ENCODE peak calls at places on chromosomes 4 and X, in eight cellular contexts. One of them, this sample, is unnamed. For H3K4me1 and H3K36me3, the result is how much of the 10 kb centered on the place peaks cover.

GRCh38 chr4:77202491-77202890 is 45.5 kb downstream of the CCNG2 start:
- DNase-seq in cardiac muscle cell: no peak
- DNase-seq in CD8-positive, alpha-beta T cell: no peak
- DNase-seq in fibroblast of lung: no peak
- DNase-seq in psoas muscle: no peak
- DNase-seq in CD8-positive, alpha-beta memory T cell: no peak
- DNase-seq in adrenal gland: no peak
- DNase-seq in HAP-1: no peak
- DNase-seq in this sample: no peak

GRCh38 chrX:129876734-129877395 is 29.1 kb upstream of the UTP14A start:
- DNase-seq in cardiac muscle cell: peak
- DNase-seq in CD8-positive, alpha-beta T cell: no peak
- DNase-seq in fibroblast of lung: peak
- DNase-seq in psoas muscle: no peak
- DNase-seq in CD8-positive, alpha-beta memory T cell: no peak
- DNase-seq in adrenal gland: no peak
- DNase-seq in HAP-1: peak
- DNase-seq in this sample: peak

GRCh38 chrX:29553542-29553941 is 661.8 kb upstream of the MAGEB2 start:
- DNase-seq in cardiac muscle cell: no peak
- DNase-seq in CD8-positive, alpha-beta T cell: no peak
- DNase-seq in fibroblast of lung: no peak
- DNase-seq in psoas muscle: no peak
- DNase-seq in CD8-positive, alpha-beta memory T cell: no peak
- DNase-seq in adrenal gland: no peak
- DNase-seq in HAP-1: no peak
- DNase-seq in this sample: no peak

GRCh38 chr4:113300384-113301011 is 251.0 kb downstream of the ANK2 start:
- DNase-seq in cardiac muscle cell: peak
- DNase-seq in CD8-positive, alpha-beta T cell: no peak
- DNase-seq in fibroblast of lung: peak
- DNase-seq in psoas muscle: no peak
- DNase-seq in CD8-positive, alpha-beta memory T cell: no peak
- DNase-seq in adrenal gland: no peak
- DNase-seq in HAP-1: no peak
- DNase-seq in this sample: no peak

GRCh38 chr4:14264437-14264836 is 636.9 kb upstream of the BOD1L1 start:
- DNase-seq in cardiac muscle cell: peak
- DNase-seq in CD8-positive, alpha-beta T cell: no peak
- DNase-seq in fibroblast of lung: peak
- DNase-seq in psoas muscle: no peak
- DNase-seq in CD8-positive, alpha-beta memory T cell: no peak
- DNase-seq in adrenal gland: no peak
- DNase-seq in HAP-1: no peak
- DNase-seq in this sample: peak

GRCh38 chrX:133868250-133868649 is 117.1 kb downstream of the GPC3 start:
- DNase-seq in cardiac muscle cell: no peak
- DNase-seq in CD8-positive, alpha-beta T cell: no peak
- DNase-seq in fibroblast of lung: no peak
- DNase-seq in psoas muscle: no peak
- DNase-seq in CD8-positive, alpha-beta memory T cell: no peak
- DNase-seq in adrenal gland: no peak
- DNase-seq in HAP-1: no peak
- DNase-seq in this sample: no peak

GRCh38 chr4:112978691-112979472 is 70.6 kb upstream of the ANK2 start:
- DNase-seq in cardiac muscle cell: no peak
- DNase-seq in CD8-positive, alpha-beta T cell: no peak
- DNase-seq in fibroblast of lung: peak
- DNase-seq in psoas muscle: no peak
- DNase-seq in CD8-positive, alpha-beta memory T cell: no peak
- DNase-seq in adrenal gland: no peak
- DNase-seq in HAP-1: no peak
- DNase-seq in this sample: no peak

GRCh38 chrX:68842351-68842750 is 13.5 kb downstream of the EFNB1 start:
- DNase-seq in cardiac muscle cell: no peak
- DNase-seq in CD8-positive, alpha-beta T cell: no peak
- DNase-seq in fibroblast of lung: no peak
- DNase-seq in psoas muscle: no peak
- DNase-seq in CD8-positive, alpha-beta memory T cell: no peak
- DNase-seq in adrenal gland: no peak
- DNase-seq in HAP-1: no peak
- DNase-seq in this sample: no peak

GRCh38 chrX:39903937-39904336 is 193.8 kb downstream of the BCOR start:
- DNase-seq in cardiac muscle cell: peak
- DNase-seq in CD8-positive, alpha-beta T cell: no peak
- DNase-seq in fibroblast of lung: no peak
- DNase-seq in psoas muscle: no peak
- DNase-seq in CD8-positive, alpha-beta memory T cell: no peak
- DNase-seq in adrenal gland: no peak
- DNase-seq in HAP-1: no peak
- DNase-seq in this sample: no peak

GRCh38 chr4:5995901-5996623 is 22.2 kb downstream of the C4orf50 start:
- DNase-seq in cardiac muscle cell: no peak
- DNase-seq in CD8-positive, alpha-beta T cell: no peak
- DNase-seq in fibroblast of lung: no peak
- DNase-seq in psoas muscle: peak
- DNase-seq in CD8-positive, alpha-beta memory T cell: no peak
- DNase-seq in adrenal gland: no peak
- DNase-seq in HAP-1: no peak
- DNase-seq in this sample: no peak

GRCh38 chr4:15161439-15161838 is 159.2 kb downstream of the CPEB2 start:
- DNase-seq in cardiac muscle cell: no peak
- DNase-seq in CD8-positive, alpha-beta T cell: no peak
- DNase-seq in fibroblast of lung: no peak
- DNase-seq in psoas muscle: no peak
- DNase-seq in CD8-positive, alpha-beta memory T cell: no peak
- DNase-seq in adrenal gland: no peak
- DNase-seq in HAP-1: no peak
- DNase-seq in this sample: no peak

GRCh38 chrX:57902633-57903032 is 7.6 kb downstream of the ZXDA start:
- DNase-seq in cardiac muscle cell: no peak
- DNase-seq in CD8-positive, alpha-beta T cell: no peak
- DNase-seq in fibroblast of lung: no peak
- DNase-seq in psoas muscle: no peak
- DNase-seq in CD8-positive, alpha-beta memory T cell: no peak
- DNase-seq in adrenal gland: no peak
- DNase-seq in HAP-1: no peak
- DNase-seq in this sample: no peak

GRCh38 chrX:150352581-150352980 is 10.5 kb upstream of the MAMLD1 start:
- DNase-seq in cardiac muscle cell: peak
- DNase-seq in CD8-positive, alpha-beta T cell: no peak
- DNase-seq in fibroblast of lung: peak
- DNase-seq in psoas muscle: no peak
- DNase-seq in CD8-positive, alpha-beta memory T cell: no peak
- DNase-seq in adrenal gland: no peak
- DNase-seq in HAP-1: no peak
- DNase-seq in this sample: peak

GRCh38 chrX:53288173-53288572 is 6.8 kb upstream of the IQSEC2 start:
- DNase-seq in cardiac muscle cell: peak
- DNase-seq in CD8-positive, alpha-beta T cell: no peak
- DNase-seq in fibroblast of lung: peak
- DNase-seq in psoas muscle: peak
- DNase-seq in CD8-positive, alpha-beta memory T cell: no peak
- DNase-seq in adrenal gland: peak
- DNase-seq in HAP-1: peak
- DNase-seq in this sample: peak

GRCh38 chr4:166386491-166387367 is 513.7 kb downstream of the TLL1 start:
- DNase-seq in cardiac muscle cell: no peak
- DNase-seq in CD8-positive, alpha-beta T cell: no peak
- DNase-seq in fibroblast of lung: no peak
- DNase-seq in psoas muscle: no peak
- DNase-seq in CD8-positive, alpha-beta memory T cell: no peak
- DNase-seq in adrenal gland: no peak
- DNase-seq in HAP-1: no peak
- DNase-seq in this sample: no peak

GRCh38 chrX:57282568-57282967 is 3.9 kb upstream of the FAAH2 start:
- DNase-seq in cardiac muscle cell: no peak
- DNase-seq in CD8-positive, alpha-beta T cell: no peak
- DNase-seq in fibroblast of lung: no peak
- DNase-seq in psoas muscle: no peak
- DNase-seq in CD8-positive, alpha-beta memory T cell: no peak
- DNase-seq in adrenal gland: no peak
- DNase-seq in HAP-1: no peak
- DNase-seq in this sample: no peak

GRCh38 chrX:72146527-72146926 is 14.8 kb upstream of the RTL5 start:
- DNase-seq in cardiac muscle cell: no peak
- DNase-seq in CD8-positive, alpha-beta T cell: no peak
- DNase-seq in fibroblast of lung: no peak
- DNase-seq in psoas muscle: no peak
- DNase-seq in CD8-positive, alpha-beta memory T cell: no peak
- DNase-seq in adrenal gland: no peak
- DNase-seq in HAP-1: no peak
- DNase-seq in this sample: no peak

GRCh38 chrX:72142094-72142843 is 10.6 kb upstream of the RTL5 start:
- DNase-seq in cardiac muscle cell: no peak
- DNase-seq in CD8-positive, alpha-beta T cell: no peak
- DNase-seq in fibroblast of lung: no peak
- DNase-seq in psoas muscle: no peak
- DNase-seq in CD8-positive, alpha-beta memory T cell: no peak
- DNase-seq in adrenal gland: no peak
- DNase-seq in HAP-1: peak
- DNase-seq in this sample: peak

GRCh38 chrX:72141372-72142004 is 9.8 kb upstream of the RTL5 start:
- DNase-seq in cardiac muscle cell: no peak
- DNase-seq in CD8-positive, alpha-beta T cell: no peak
- DNase-seq in fibroblast of lung: no peak
- DNase-seq in psoas muscle: no peak
- DNase-seq in CD8-positive, alpha-beta memory T cell: no peak
- DNase-seq in adrenal gland: no peak
- DNase-seq in HAP-1: no peak
- DNase-seq in this sample: no peak

GRCh38 chrX:72145181-72145580 is 13.5 kb upstream of the RTL5 start:
- DNase-seq in cardiac muscle cell: no peak
- DNase-seq in CD8-positive, alpha-beta T cell: no peak
- DNase-seq in fibroblast of lung: no peak
- DNase-seq in psoas muscle: no peak
- DNase-seq in CD8-positive, alpha-beta memory T cell: no peak
- DNase-seq in adrenal gland: no peak
- DNase-seq in HAP-1: no peak
- DNase-seq in this sample: no peak

GRCh38 chrX:72142931-72143709 is 11.4 kb upstream of the RTL5 start:
- DNase-seq in cardiac muscle cell: no peak
- DNase-seq in CD8-positive, alpha-beta T cell: no peak
- DNase-seq in fibroblast of lung: no peak
- DNase-seq in psoas muscle: no peak
- DNase-seq in CD8-positive, alpha-beta memory T cell: no peak
- DNase-seq in adrenal gland: no peak
- DNase-seq in HAP-1: no peak
- DNase-seq in this sample: no peak
- H3K4me1 ChIP-seq in cardiac muscle cell: under half
- H3K4me1 ChIP-seq in CD8-positive, alpha-beta T cell: under half
- H3K4me1 ChIP-seq in fibroblast of lung: under half
- H3K4me1 ChIP-seq in psoas muscle: under half
- H3K4me1 ChIP-seq in CD8-positive, alpha-beta memory T cell: under half
- H3K4me1 ChIP-seq in adrenal gland: under half
- H3K4me1 ChIP-seq in HAP-1: under half
- H3K4me1 ChIP-seq in this sample: under half

GRCh38 chr4:119024102-119024501 is 111.5 kb upstream of the MYOZ2 start:
- DNase-seq in cardiac muscle cell: no peak
- DNase-seq in CD8-positive, alpha-beta T cell: no peak
- DNase-seq in fibroblast of lung: no peak
- DNase-seq in psoas muscle: no peak
- DNase-seq in CD8-positive, alpha-beta memory T cell: no peak
- DNase-seq in adrenal gland: no peak
- DNase-seq in HAP-1: peak
- DNase-seq in this sample: no peak
- H3K36me3 ChIP-seq in cardiac muscle cell: under half
- H3K36me3 ChIP-seq in CD8-positive, alpha-beta T cell: under half
- H3K36me3 ChIP-seq in fibroblast of lung: under half
- H3K36me3 ChIP-seq in psoas muscle: under half
- H3K36me3 ChIP-seq in CD8-positive, alpha-beta memory T cell: under half
- H3K36me3 ChIP-seq in adrenal gland: under half
- H3K36me3 ChIP-seq in HAP-1: under half
- H3K36me3 ChIP-seq in this sample: under half

GRCh38 chr4:8127051-8127798 is 31.4 kb downstream of the ABLIM2 start:
- DNase-seq in cardiac muscle cell: no peak
- DNase-seq in CD8-positive, alpha-beta T cell: no peak
- DNase-seq in fibroblast of lung: no peak
- DNase-seq in psoas muscle: peak
- DNase-seq in CD8-positive, alpha-beta memory T cell: no peak
- DNase-seq in adrenal gland: no peak
- DNase-seq in HAP-1: no peak
- DNase-seq in this sample: no peak

GRCh38 chr4:8129785-8130184 is 28.8 kb downstream of the ABLIM2 start:
- DNase-seq in cardiac muscle cell: no peak
- DNase-seq in CD8-positive, alpha-beta T cell: no peak
- DNase-seq in fibroblast of lung: no peak
- DNase-seq in psoas muscle: peak
- DNase-seq in CD8-positive, alpha-beta memory T cell: no peak
- DNase-seq in adrenal gland: no peak
- DNase-seq in HAP-1: no peak
- DNase-seq in this sample: no peak

GRCh38 chr4:8130346-8131066 is 28.1 kb downstream of the ABLIM2 start:
- DNase-seq in cardiac muscle cell: no peak
- DNase-seq in CD8-positive, alpha-beta T cell: no peak
- DNase-seq in fibroblast of lung: no peak
- DNase-seq in psoas muscle: peak
- DNase-seq in CD8-positive, alpha-beta memory T cell: no peak
- DNase-seq in adrenal gland: no peak
- DNase-seq in HAP-1: no peak
- DNase-seq in this sample: no peak

GRCh38 chr4:8128096-8128856 is 30.3 kb downstream of the ABLIM2 start:
- DNase-seq in cardiac muscle cell: no peak
- DNase-seq in CD8-positive, alpha-beta T cell: no peak
- DNase-seq in fibroblast of lung: no peak
- DNase-seq in psoas muscle: peak
- DNase-seq in CD8-positive, alpha-beta memory T cell: no peak
- DNase-seq in adrenal gland: no peak
- DNase-seq in HAP-1: no peak
- DNase-seq in this sample: peak

GRCh38 chr4:8129136-8129535 is 29.5 kb downstream of the ABLIM2 start:
- DNase-seq in cardiac muscle cell: no peak
- DNase-seq in CD8-positive, alpha-beta T cell: no peak
- DNase-seq in fibroblast of lung: no peak
- DNase-seq in psoas muscle: peak
- DNase-seq in CD8-positive, alpha-beta memory T cell: no peak
- DNase-seq in adrenal gland: no peak
- DNase-seq in HAP-1: no peak
- DNase-seq in this sample: no peak
- H3K4me1 ChIP-seq in cardiac muscle cell: under half
- H3K4me1 ChIP-seq in CD8-positive, alpha-beta T cell: under half
- H3K4me1 ChIP-seq in fibroblast of lung: under half
- H3K4me1 ChIP-seq in psoas muscle: under half
- H3K4me1 ChIP-seq in CD8-positive, alpha-beta memory T cell: under half
- H3K4me1 ChIP-seq in adrenal gland: under half
- H3K4me1 ChIP-seq in HAP-1: under half
- H3K4me1 ChIP-seq in this sample: under half

DNA sequence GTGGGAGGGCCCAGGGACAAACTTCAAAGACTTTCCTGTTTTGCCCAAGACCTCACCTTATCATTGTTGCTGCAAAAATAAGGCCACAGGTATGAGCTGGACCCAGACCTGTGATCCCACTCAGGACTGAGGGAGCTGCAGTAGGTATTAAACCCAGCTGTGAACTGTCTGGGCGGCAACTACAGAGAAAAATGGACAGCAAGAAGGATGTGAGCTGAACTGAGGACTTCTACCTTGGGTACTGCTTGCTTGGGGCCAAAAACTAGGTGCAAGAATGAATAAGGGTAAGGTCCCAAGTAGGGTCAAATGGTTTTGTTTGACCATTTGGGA is 17.8 kb upstream of the GABRA4 start:
- DNase-seq in cardiac muscle cell: no peak
- DNase-seq in CD8-positive, alpha-beta T cell: no peak
- DNase-seq in fibroblast of lung: no peak
- DNase-seq in psoas muscle: no peak
- DNase-seq in CD8-positive, alpha-beta memory T cell: no peak
- DNase-seq in adrenal gland: no peak
- DNase-seq in HAP-1: no peak
- DNase-seq in this sample: no peak
- H3K36me3 ChIP-seq in cardiac muscle cell: under half
- H3K36me3 ChIP-seq in CD8-positive, alpha-beta T cell: under half
- H3K36me3 ChIP-seq in fibroblast of lung: under half
- H3K36me3 ChIP-seq in psoas muscle: under half
- H3K36me3 ChIP-seq in CD8-positive, alpha-beta memory T cell: under half
- H3K36me3 ChIP-seq in adrenal gland: under half
- H3K36me3 ChIP-seq in HAP-1: under half
- H3K36me3 ChIP-seq in this sample: under half